ENCODE peak calls at places on chromosomes 5 and 9, in eight cellular contexts. One of them, this sample, is unnamed.

GRCh38 chr5:171706736-171707440 is 78.7 kb upstream of the SMIM23 start:
- DNase-seq in GM10248: no peak
- DNase-seq in left ventricle myocardium inferior: no peak
- DNase-seq in retina: no peak
- DNase-seq in HS-5: no peak
- DNase-seq in M059J: no peak
- DNase-seq in NCI-H1930: no peak
- DNase-seq in hypothalamus: no peak
- DNase-seq in this sample: no peak

GRCh38 chr5:72472666-72473422 is 34.4 kb downstream of the ZNF366 start:
- DNase-seq in GM10248: no peak
- DNase-seq in left ventricle myocardium inferior: no peak
- DNase-seq in retina: no peak
- DNase-seq in HS-5: no peak
- DNase-seq in M059J: peak
- DNase-seq in NCI-H1930: no peak
- DNase-seq in hypothalamus: no peak
- DNase-seq in this sample: no peak

GRCh38 chr9:112570731-112571167 is 84.1 kb downstream of the KIAA1958 start:
- DNase-seq in GM10248: no peak
- DNase-seq in left ventricle myocardium inferior: no peak
- DNase-seq in retina: peak
- DNase-seq in HS-5: no peak
- DNase-seq in M059J: no peak
- DNase-seq in NCI-H1930: no peak
- DNase-seq in hypothalamus: peak
- DNase-seq in this sample: no peak

GRCh38 chr9:35481347-35481975 is 8.4 kb upstream of the RUSC2 start:
- DNase-seq in GM10248: peak
- DNase-seq in left ventricle myocardium inferior: no peak
- DNase-seq in retina: no peak
- DNase-seq in HS-5: no peak
- DNase-seq in M059J: peak
- DNase-seq in NCI-H1930: no peak
- DNase-seq in hypothalamus: no peak
- DNase-seq in this sample: no peak

GRCh38 chr5:93596676-93597441 is 13.8 kb downstream of the NR2F1 start:
- DNase-seq in GM10248: no peak
- DNase-seq in left ventricle myocardium inferior: no peak
- DNase-seq in retina: peak
- DNase-seq in HS-5: no peak
- DNase-seq in M059J: no peak
- DNase-seq in NCI-H1930: no peak
- DNase-seq in hypothalamus: no peak
- DNase-seq in this sample: no peak

GRCh38 chr5:38329132-38329715 is 70.9 kb downstream of the EGFLAM start:
- DNase-seq in GM10248: no peak
- DNase-seq in left ventricle myocardium inferior: no peak
- DNase-seq in retina: no peak
- DNase-seq in HS-5: peak
- DNase-seq in M059J: peak
- DNase-seq in NCI-H1930: no peak
- DNase-seq in hypothalamus: no peak
- DNase-seq in this sample: no peak

GRCh38 chr5:396715-397032 is 46.3 kb upstream of the EXOC3 start:
- DNase-seq in GM10248: no peak
- DNase-seq in left ventricle myocardium inferior: no peak
- DNase-seq in retina: no peak
- DNase-seq in HS-5: no peak
- DNase-seq in M059J: no peak
- DNase-seq in NCI-H1930: no peak
- DNase-seq in hypothalamus: no peak
- DNase-seq in this sample: no peak

GRCh38 chr9:93909242-93909616 is 45.9 kb downstream of the BARX1 start:
- DNase-seq in GM10248: no peak
- DNase-seq in left ventricle myocardium inferior: no peak
- DNase-seq in retina: no peak
- DNase-seq in HS-5: no peak
- DNase-seq in M059J: no peak
- DNase-seq in NCI-H1930: no peak
- DNase-seq in hypothalamus: no peak
- DNase-seq in this sample: no peak

GRCh38 chr5:142215915-142216681 is 107.5 kb downstream of the NDFIP1 start:
- DNase-seq in GM10248: no peak
- DNase-seq in left ventricle myocardium inferior: peak
- DNase-seq in retina: no peak
- DNase-seq in HS-5: peak
- DNase-seq in M059J: peak
- DNase-seq in NCI-H1930: no peak
- DNase-seq in hypothalamus: no peak
- DNase-seq in this sample: no peak

GRCh38 chr9:69762527-69762926 is 2.7 kb upstream of the PTAR1 start:
- DNase-seq in GM10248: no peak
- DNase-seq in left ventricle myocardium inferior: no peak
- DNase-seq in retina: no peak
- DNase-seq in HS-5: no peak
- DNase-seq in M059J: no peak
- DNase-seq in NCI-H1930: no peak
- DNase-seq in hypothalamus: no peak
- DNase-seq in this sample: no peak